ENCODE peak calls at places on chromosomes 13 and 19, in seven cellular contexts. F, K, Q, L, X, H and M are unnamed samples.

GRCh38 chr13:32905063-32905863 is 111.0 kb upstream of the KL start:
- DNase-seq in F (no peak), K (no peak), Q (peak), L (peak), X (no peak), H (peak), M (no peak)

GRCh38 chr19:12681074-12681987 is at the start of gene DHPS:
- DNase-seq in F (peak), K (peak), Q (peak), L (peak), X (peak), H (peak), M (peak)

GRCh38 chr19:20038358-20039202 is 725 bp downstream of the ZNF682 start:
- DNase-seq in F (no peak), K (no peak), Q (peak), L (no peak), X (no peak), H (no peak), M (no peak)

GRCh38 chr19:30314056-30314804 is 58.0 kb upstream of the ZNF536 start:
- DNase-seq in F (no peak), K (no peak), Q (no peak), L (no peak), X (no peak), H (no peak), M (no peak)

GRCh38 chr13:46962286-46962941 is 65.6 kb upstream of the HTR2A start:
- DNase-seq in F (no peak), K (peak), Q (peak), L (peak), X (no peak), H (no peak), M (no peak)

GRCh38 chr19:10404888-10405808 is 1.8 kb upstream of the CDC37 start:
- DNase-seq in F (no peak), K (no peak), Q (no peak), L (no peak), X (no peak), H (no peak), M (no peak)

GRCh38 chr19:41784337-41785239 is 11.8 kb upstream of the CEACAM3 start:
- DNase-seq in F (no peak), K (no peak), Q (no peak), L (no peak), X (no peak), H (no peak), M (no peak)

GRCh38 chr13:19185086-19185864 is 3.7 kb upstream of the TUBA3C start:
- DNase-seq in F (no peak), K (no peak), Q (no peak), L (no peak), X (no peak), H (no peak), M (no peak)

GRCh38 chr19:35209646-35210045 is 18.9 kb downstream of the FAM187B start:
- DNase-seq in F (no peak), K (no peak), Q (no peak), L (no peak), X (no peak), H (no peak), M (no peak)

GRCh38 chr13:34816118-34816517 is 126.0 kb upstream of the NBEA start:
- DNase-seq in F (peak), K (no peak), Q (no peak), L (peak), X (no peak), H (no peak), M (no peak)

GRCh38 chr13:113948034-113948742 is 25.7 kb downstream of the C13orf46 start:
- DNase-seq in F (no peak), K (no peak), Q (no peak), L (no peak), X (no peak), H (no peak), M (no peak)

GRCh38 chr19:58229255-58229639 is 533 bp downstream of the ZNF544 start:
- DNase-seq in F (no peak), K (peak), Q (peak), L (peak), X (peak), H (no peak), M (no peak)

GRCh38 chr19:56348289-56348877 is 33.7 kb upstream of the ZSCAN5A start:
- DNase-seq in F (no peak), K (peak), Q (no peak), L (peak), X (no peak), H (peak), M (no peak)

GRCh38 chr13:33134213-33134612 is 118.0 kb downstream of the KL start:
- DNase-seq in F (no peak), K (peak), Q (no peak), L (no peak), X (no peak), H (no peak), M (no peak)

GRCh38 chr13:30846311-30846710 is 59.8 kb upstream of the MEDAG start:
- DNase-seq in F (no peak), K (peak), Q (peak), L (no peak), X (no peak), H (no peak), M (no peak)

GRCh38 chr19:15379083-15379995 is at the start of gene AKAP8:
- DNase-seq in F (peak), K (peak), Q (peak), L (peak), X (peak), H (peak), M (peak)

GRCh38 chr13:48660356-48661076 is 6.8 kb downstream of the CYSLTR2 start:
- DNase-seq in F (no peak), K (peak), Q (no peak), L (no peak), X (no peak), H (peak), M (no peak)

GRCh38 chr13:91978571-91978970 is 580.1 kb downstream of the GPC5 start:
- DNase-seq in F (no peak), K (no peak), Q (no peak), L (no peak), X (no peak), H (no peak), M (no peak)

GRCh38 chr19:43586346-43586745 is 9.6 kb downstream of the IRGQ start:
- DNase-seq in F (no peak), K (no peak), Q (no peak), L (no peak), X (no peak), H (no peak), M (no peak)

GRCh38 chr19:17532557-17532956 is 21.1 kb downstream of the PGLS start:
- DNase-seq in F (no peak), K (no peak), Q (no peak), L (no peak), X (no peak), H (no peak), M (no peak)

GRCh38 chr13:104584481-104584880 is 1518.3 kb upstream of the SLC10A2 start:
- DNase-seq in F (no peak), K (peak), Q (peak), L (no peak), X (no peak), H (peak), M (no peak)

DNA sequence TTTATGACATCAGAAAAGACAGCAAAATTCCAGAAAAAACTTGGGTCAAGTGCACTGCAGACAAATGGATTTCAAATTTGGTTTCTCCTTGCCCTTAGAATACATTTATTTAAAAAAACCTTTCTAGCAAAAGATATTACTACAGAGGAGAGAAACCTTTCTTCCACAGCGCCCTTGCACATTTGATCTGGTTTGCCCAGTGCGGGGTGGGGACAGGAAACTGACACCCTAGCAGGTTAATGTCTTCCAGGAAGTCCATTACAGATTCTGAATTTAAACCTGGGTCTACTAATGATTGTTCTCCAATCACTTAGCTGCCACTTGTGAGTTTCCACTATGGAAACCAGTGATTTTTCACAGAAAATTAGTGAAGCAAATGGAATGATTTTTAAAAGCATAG is 53.8 kb upstream of the ATP12A start:
- DNase-seq in F (no peak), K (no peak), Q (no peak), L (no peak), X (no peak), H (no peak), M (no peak)
- H3K18ac ChIP-seq in F (no peak), K (no peak), Q (no peak), L (no peak), X (no peak), H (no peak), M (no peak)

DNA sequence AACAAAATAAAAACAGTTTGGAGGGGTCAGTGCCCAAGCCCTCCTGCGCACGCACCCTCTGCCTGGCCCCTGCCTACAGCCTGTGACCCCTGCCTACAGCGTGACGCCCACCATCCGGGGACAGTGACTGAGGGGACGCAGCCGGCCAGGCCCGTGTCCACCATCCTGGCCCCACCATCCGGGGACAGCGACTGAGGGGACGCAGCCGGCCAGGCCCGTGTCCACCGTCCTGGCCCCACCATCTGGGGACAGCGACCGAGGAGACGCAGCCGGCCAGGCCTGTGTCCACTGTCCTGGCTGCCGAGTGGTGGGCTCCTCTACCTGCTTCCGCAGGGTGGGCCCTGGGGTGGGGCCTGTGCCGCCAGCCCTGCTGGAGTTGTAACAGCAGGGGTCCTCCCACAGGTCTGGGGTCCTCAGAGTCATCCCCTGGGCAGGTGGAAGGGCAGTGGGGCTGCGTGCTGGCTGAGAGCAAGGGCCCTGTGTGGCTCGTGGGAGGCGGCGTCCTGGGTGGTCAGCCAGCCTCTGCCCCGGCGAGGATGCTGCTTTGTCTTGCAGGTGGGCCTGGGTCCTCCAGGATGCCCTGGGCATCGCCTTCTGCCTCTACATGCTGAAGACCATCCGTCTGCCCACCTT is 14.3 kb downstream of the SPPL2B start:
- DNase-seq in F (no peak), K (no peak), Q (no peak), L (no peak), X (no peak), H (no peak), M (no peak)
- H3K23ac ChIP-seq in F (no peak), K (no peak), Q (no peak), L (no peak), X (no peak), H (no peak), M (peak)

GRCh38 chr19:33982706-33983105 is 186.0 kb downstream of the KCTD15 start:
- DNase-seq in F (no peak), K (no peak), Q (no peak), L (no peak), X (no peak), H (no peak), M (no peak)

DNA sequence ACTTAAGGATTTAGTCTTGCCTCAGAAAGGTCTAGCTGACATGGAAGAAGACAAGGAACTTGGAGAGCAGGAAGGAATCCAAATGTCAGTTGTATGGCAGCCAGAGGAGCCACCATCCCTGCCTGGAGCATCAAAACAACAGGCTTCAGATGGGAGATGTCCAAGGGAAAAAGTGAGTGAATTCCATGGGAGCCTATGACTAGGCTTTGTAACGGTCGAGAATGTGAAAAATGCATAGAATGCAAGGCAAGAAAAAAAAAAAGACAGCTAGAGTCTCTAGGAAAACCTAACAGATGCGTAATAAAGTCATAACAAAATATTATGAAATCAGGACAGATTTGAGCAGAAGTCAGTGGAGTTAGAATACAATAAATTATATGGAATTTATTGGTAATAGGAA is 183.7 kb upstream of the LSM14A start:
- DNase-seq in F (no peak), K (no peak), Q (peak), L (peak), X (no peak), H (peak), M (no peak)
- H2BK5ac ChIP-seq in F (no peak), K (no peak), Q (no peak), L (no peak), X (no peak), H (no peak), M (no peak)

GRCh38 chr13:99042851-99043250 is 65.0 kb upstream of the DOCK9 start:
- DNase-seq in F (no peak), K (no peak), Q (no peak), L (no peak), X (no peak), H (no peak), M (no peak)

GRCh38 chr13:99039718-99040280 is 61.9 kb upstream of the DOCK9 start:
- DNase-seq in F (no peak), K (no peak), Q (no peak), L (no peak), X (no peak), H (no peak), M (no peak)

GRCh38 chr13:99041788-99042187 is 63.9 kb upstream of the DOCK9 start:
- DNase-seq in F (no peak), K (no peak), Q (no peak), L (no peak), X (no peak), H (no peak), M (no peak)

GRCh38 chr13:99040536-99041141 is 62.8 kb upstream of the DOCK9 start:
- DNase-seq in F (no peak), K (no peak), Q (no peak), L (no peak), X (no peak), H (no peak), M (no peak)

GRCh38 chr13:99041337-99041736 is 63.5 kb upstream of the DOCK9 start:
- DNase-seq in F (no peak), K (no peak), Q (no peak), L (no peak), X (no peak), H (no peak), M (no peak)
- H3K18ac ChIP-seq in F (no peak), K (no peak), Q (no peak), L (no peak), X (no peak), H (no peak), M (no peak)

DNA sequence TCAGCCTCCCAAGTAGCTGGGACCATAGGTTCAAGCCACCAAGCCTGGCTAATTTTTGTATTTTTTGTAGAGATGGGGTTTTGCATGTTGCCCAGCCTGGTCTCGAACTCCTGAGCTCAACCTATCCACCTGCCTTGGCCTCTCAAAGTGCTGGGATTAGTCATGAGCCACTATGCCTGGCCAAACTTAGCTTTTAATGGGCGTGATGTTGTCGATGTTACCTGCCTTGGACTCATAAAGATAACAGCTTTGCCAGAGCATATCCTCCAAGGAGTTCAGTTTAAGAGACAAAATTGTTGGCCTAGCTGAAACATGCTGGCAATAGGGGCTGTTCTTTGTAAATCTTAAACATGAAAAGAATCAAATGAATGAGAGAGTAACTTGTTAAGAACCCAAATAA is 13.1 kb downstream of the POLR1D start:
- DNase-seq in F (no peak), K (no peak), Q (no peak), L (no peak), X (no peak), H (peak), M (no peak)
- H3K23ac ChIP-seq in F (no peak), K (no peak), Q (no peak), L (no peak), X (no peak), H (no peak), M (no peak)

GRCh38 chr13:60679928-60680693 is 283.1 kb downstream of the TDRD3 start:
- DNase-seq in F (no peak), K (no peak), Q (no peak), L (peak), X (peak), H (no peak), M (no peak)

DNA sequence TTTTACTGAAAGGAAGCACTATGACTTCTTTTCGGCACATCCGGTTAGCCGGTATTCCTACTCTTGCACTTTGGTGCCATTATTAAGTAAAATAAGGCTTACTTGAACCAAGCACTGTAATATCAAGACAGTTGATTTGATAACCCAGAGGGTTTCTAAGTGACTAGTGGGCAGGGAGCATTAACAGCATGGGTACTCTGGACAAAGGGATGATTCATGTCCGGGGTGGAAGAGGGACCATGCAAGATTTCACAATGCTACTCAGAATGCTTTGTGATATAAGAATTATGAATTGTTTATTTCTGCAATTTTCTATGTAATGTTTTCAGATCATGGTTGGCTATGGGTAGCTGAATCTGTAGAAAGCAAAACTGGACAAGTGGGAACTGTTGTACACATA is 282.1 kb downstream of the TDRD3 start:
- DNase-seq in F (no peak), K (no peak), Q (no peak), L (no peak), X (no peak), H (no peak), M (no peak)
- H2BK5ac ChIP-seq in F (no peak), K (no peak), Q (no peak), L (no peak), X (no peak), H (no peak), M (no peak)

GRCh38 chr19:1041835-1042685 is 2.2 kb downstream of the ABCA7 start:
- DNase-seq in F (no peak), K (no peak), Q (no peak), L (no peak), X (peak), H (peak), M (no peak)

GRCh38 chr19:1040476-1041271 is 767 bp downstream of the ABCA7 start:
- DNase-seq in F (peak), K (peak), Q (peak), L (peak), X (peak), H (peak), M (peak)

GRCh38 chr19:1042689-1043511 is 3.0 kb downstream of the ABCA7 start:
- DNase-seq in F (no peak), K (no peak), Q (no peak), L (no peak), X (peak), H (no peak), M (no peak)

GRCh38 chr19:1039646-1040475 is at the start of gene ABCA7:
- DNase-seq in F (peak), K (peak), Q (peak), L (peak), X (peak), H (peak), M (peak)

DNA sequence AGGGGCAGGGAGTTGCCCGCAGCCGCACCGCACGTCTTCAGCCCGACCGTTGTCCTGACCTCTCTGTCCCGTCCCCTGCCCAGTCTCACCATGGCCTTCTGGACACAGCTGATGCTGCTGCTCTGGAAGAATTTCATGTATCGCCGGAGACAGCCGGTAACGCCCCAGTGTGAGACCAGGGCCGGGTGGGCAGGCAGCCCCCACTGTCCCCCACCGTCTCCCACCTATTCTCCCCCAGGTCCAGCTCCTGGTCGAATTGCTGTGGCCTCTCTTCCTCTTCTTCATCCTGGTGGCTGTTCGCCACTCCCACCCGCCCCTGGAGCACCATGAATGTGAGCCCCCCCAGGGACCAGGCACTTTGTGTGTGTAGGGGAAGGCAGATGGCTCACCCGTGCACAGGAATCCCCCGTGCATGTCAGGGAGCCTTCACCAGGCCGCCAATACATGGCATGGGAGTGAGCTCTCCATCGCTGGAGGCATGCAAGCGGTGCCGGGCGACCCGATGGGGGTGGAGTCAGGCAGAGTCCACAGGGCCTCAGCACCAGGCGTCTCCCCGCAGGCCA is 1.4 kb downstream of the ABCA7 start:
- DNase-seq in F (no peak), K (no peak), Q (no peak), L (no peak), X (peak), H (no peak), M (no peak)
- H3K18ac ChIP-seq in F (peak), K (peak), Q (no peak), L (no peak), X (no peak), H (no peak), M (peak)